ENCODE peak calls at places on chromosomes 2 and 18, in five cellular contexts. J, Y, R, C and H are unnamed samples.

GRCh38 chr2:187360286-187360685 is 87.8 kb downstream of the CALCRL start:
- DNase-seq in J (no peak), Y (no peak), R (no peak), C (no peak), H (no peak)

GRCh38 chr18:376307-376706 is 108.5 kb upstream of the THOC1 start:
- DNase-seq in J (no peak), Y (no peak), R (no peak), C (no peak), H (no peak)

GRCh38 chr2:37771600-37772088 is 100.2 kb upstream of the CDC42EP3 start:
- DNase-seq in J (no peak), Y (no peak), R (no peak), C (no peak), H (no peak)

GRCh38 chr2:180314086-180314485 is 307.0 kb upstream of the CWC22 start:
- DNase-seq in J (no peak), Y (no peak), R (no peak), C (no peak), H (no peak)

GRCh38 chr18:78979058-78979680 is 449 bp upstream of the SALL3 start:
- DNase-seq in J (no peak), Y (no peak), R (peak), C (no peak), H (no peak)

GRCh38 chr2:1450935-1451334 is 37.7 kb downstream of the TPO start:
- DNase-seq in J (no peak), Y (no peak), R (no peak), C (no peak), H (no peak)

GRCh38 chr2:174337337-174338154 is 2.8 kb downstream of the SP9 start:
- DNase-seq in J (peak), Y (no peak), R (peak), C (no peak), H (no peak)

GRCh38 chr2:152813381-152813780 is 95.0 kb downstream of the ARL6IP6 start:
- DNase-seq in J (no peak), Y (no peak), R (no peak), C (no peak), H (no peak)

GRCh38 chr2:62452701-62453449 is 53.1 kb downstream of the TMEM17 start:
- DNase-seq in J (no peak), Y (no peak), R (no peak), C (no peak), H (no peak)

GRCh38 chr2:142865924-142866323 is 11.5 kb upstream of the KYNU start:
- DNase-seq in J (peak), Y (no peak), R (no peak), C (no peak), H (peak)

GRCh38 chr2:128304715-128305554 is 13.7 kb downstream of the HS6ST1 start:
- DNase-seq in J (no peak), Y (peak), R (peak), C (peak), H (no peak)
- H3K4me3 ChIP-seq in J (peak), Y (peak), R (no peak), C (no peak), H (no peak)

DNA sequence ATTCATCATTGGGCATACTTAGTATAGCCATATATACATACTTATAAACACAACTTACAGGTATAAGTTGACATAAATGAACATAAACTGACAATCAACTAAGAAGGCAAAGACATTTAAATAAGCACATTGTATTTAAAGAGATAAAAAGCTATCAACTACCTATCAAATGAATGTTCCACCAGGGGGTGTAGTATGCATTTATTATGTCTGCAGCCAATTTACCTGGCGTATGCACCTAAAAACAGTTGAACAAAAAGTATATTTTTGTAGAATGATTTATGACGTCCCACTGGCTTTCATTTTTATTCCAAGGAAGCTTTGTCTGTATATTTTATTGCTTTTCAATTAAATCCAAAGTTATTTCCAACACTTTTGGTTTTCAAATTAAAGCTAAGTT is 323.5 kb downstream of the AFF3 start:
- DNase-seq in J (peak), Y (peak), R (peak), C (no peak), H (peak)
- TF ChIP-seq CTCF in J (peak), Y (peak), R (no peak), C (no peak), H (peak)

DNA sequence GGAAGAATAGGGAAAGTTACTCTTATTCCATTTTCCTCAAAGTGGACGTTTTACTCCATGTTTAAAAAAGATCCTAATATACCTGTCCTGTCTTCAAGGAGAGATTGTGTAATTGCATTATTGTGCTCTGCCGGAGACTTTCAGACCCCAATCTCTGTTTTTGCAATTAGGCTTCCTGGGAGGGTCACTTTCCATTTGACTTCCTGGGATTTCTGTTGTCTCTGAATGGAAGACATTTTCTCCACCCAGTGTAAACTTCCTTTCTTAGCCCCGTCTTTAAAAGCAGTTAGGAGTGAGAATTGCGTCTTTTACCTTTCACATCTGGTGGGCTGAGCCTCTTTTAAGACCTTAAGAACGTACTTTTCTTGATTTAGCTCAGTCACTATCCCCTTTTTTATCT is 63.0 kb downstream of the ZNF532 start:
- DNase-seq in J (no peak), Y (no peak), R (no peak), C (no peak), H (no peak)
- H3K4me3 ChIP-seq in J (no peak), Y (no peak), R (no peak), C (no peak), H (no peak)

GRCh38 chr2:16638941-16639340 is 26.7 kb downstream of the CYRIA start:
- DNase-seq in J (peak), Y (no peak), R (no peak), C (no peak), H (no peak)
- TF ChIP-seq CTCF in J (no peak), Y (no peak), R (no peak), C (no peak), H (no peak)

DNA sequence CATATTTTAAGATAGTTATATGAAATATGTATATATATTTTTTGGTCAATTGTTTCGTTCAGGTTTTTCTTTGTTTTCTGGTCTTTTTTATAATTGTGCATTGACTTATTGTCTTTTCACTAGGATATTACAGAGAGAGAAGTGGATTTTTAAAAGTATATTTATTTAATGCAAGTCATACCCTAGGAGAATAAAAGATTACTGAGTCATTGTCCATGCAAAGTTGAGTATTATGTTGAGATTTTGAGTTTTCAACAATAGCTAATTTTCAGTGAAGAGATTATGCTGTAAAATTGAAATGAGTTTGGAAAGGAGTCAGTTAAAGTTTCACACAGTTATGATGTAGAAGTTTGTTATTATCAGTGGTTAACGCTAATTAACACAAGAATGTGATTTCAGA is 203.6 kb upstream of the SPRED2 start:
- DNase-seq in J (no peak), Y (no peak), R (no peak), C (no peak), H (no peak)
- H3K4me3 ChIP-seq in J (no peak), Y (no peak), R (no peak), C (no peak), H (no peak)

DNA sequence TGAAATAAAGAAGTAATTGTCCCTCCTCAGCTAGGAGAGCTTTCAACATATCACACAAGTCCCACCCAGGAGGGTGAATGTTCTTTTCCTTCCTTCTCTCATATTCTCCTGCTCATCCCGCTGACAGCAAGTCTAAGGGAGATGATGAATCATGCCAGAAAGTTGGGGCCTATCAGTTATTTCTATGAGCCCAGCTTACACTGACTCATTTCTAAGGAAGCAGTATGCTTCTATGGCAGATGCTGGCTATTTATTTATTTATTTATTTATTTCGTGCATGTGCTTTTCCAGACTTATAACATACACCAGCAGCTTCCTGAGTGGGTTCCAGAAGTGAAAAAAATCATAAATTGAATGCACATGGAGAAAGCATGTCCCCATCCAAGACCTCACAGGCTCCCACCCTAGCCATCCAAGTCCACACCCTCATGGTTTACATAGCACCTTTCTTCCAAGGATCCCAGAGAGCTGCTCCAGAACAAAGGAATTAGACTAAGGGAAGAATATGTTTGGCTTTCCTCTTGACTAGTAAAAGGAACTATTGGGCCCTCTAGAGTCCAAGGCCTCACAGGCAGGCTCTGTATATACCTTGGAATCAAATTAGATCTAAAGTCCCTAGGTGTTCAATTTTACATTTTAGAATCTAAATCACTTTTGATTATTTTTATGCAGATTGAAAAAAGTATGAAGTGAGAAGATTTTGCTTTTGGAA is 1074.2 kb upstream of the ZEB2 start:
- DNase-seq in J (no peak), Y (no peak), R (peak), C (no peak), H (no peak)
- TF ChIP-seq CTCF in J (no peak), Y (no peak), R (peak), C (no peak), H (no peak)

GRCh38 chr18:68797901-68798300 is at the start of gene CCDC102B:
- DNase-seq in J (no peak), Y (no peak), R (no peak), C (no peak), H (no peak)
- H3K4me3 ChIP-seq in J (no peak), Y (no peak), R (no peak), C (peak), H (no peak)

GRCh38 chr2:238527565-238527964 is 100.8 kb downstream of the ASB1 start:
- DNase-seq in J (no peak), Y (no peak), R (no peak), C (no peak), H (no peak)

GRCh38 chr2:238523158-238524110 is 96.7 kb downstream of the ASB1 start:
- DNase-seq in J (no peak), Y (no peak), R (no peak), C (no peak), H (no peak)

GRCh38 chr2:238525990-238526389 is 99.3 kb downstream of the ASB1 start:
- DNase-seq in J (no peak), Y (no peak), R (no peak), C (no peak), H (no peak)

GRCh38 chr2:238524584-238524983 is 97.9 kb downstream of the ASB1 start:
- DNase-seq in J (no peak), Y (no peak), R (no peak), C (no peak), H (no peak)

GRCh38 chr2:238528953-238529781 is 102.4 kb downstream of the ASB1 start:
- DNase-seq in J (no peak), Y (no peak), R (no peak), C (no peak), H (no peak)
- TF ChIP-seq CTCF in J (no peak), Y (no peak), R (no peak), C (no peak), H (no peak)